ENCODE peak calls at places on chromosomes 13 and 19, in nine cellular contexts. O is lower leg skin, Q is memory B cell, E is head of caudate nucleus, C is foreskin fibroblast, U is T-helper 2 cell, A is GM03348, B is activated gamma-delta T cell treated with Interleukin-2 at 50 U/mL for 16 hours, M is progenitor cell of endocrine pancreas. N is an unnamed sample.
A peak's percentile ranks its signal among the peaks of the same experiment; 100 is the strongest.

GRCh38 chr13:91368101-91368500 is 20.6 kb downstream of the MIR17HG start:
- DNase-seq in O (no peak), Q (no peak), E (no peak), C (no peak), U (no peak), A (no peak), B (no peak), M (no peak), N (no peak)

GRCh38 chr13:45658586-45659235 is 43.2 kb upstream of the ERICH6B start:
- DNase-seq in O (no peak), Q (no peak), E (no peak), C (peak; percentile 83), U (no peak), A (peak; percentile 86), B (no peak), M (no peak), N (no peak)

GRCh38 chr13:33108620-33109019 is 92.4 kb downstream of the KL start:
- DNase-seq in O (no peak), Q (no peak), E (no peak), C (peak; percentile 81), U (no peak), A (peak; percentile 84), B (no peak), M (no peak), N (no peak)

GRCh38 chr19:41555752-41556151 is 20.2 kb upstream of the CEACAM21 start:
- DNase-seq in O (no peak), Q (no peak), E (no peak), C (no peak), U (no peak), A (no peak), B (no peak), M (no peak), N (no peak)

GRCh38 chr19:39996218-39996810 is 546 bp upstream of the ZNF546 start:
- DNase-seq in O (peak; percentile 21), Q (peak; percentile 7), E (peak; percentile 49), C (peak; percentile 61), U (peak; percentile 80), A (peak; percentile 45), B (peak; percentile 19), M (no peak), N (no peak)

GRCh38 chr19:58096884-58097283 is 1.1 kb downstream of the ZSCAN18 start:
- DNase-seq in O (no peak), Q (no peak), E (no peak), C (no peak), U (no peak), A (no peak), B (no peak), M (no peak), N (no peak)

GRCh38 chr19:48632692-48633147 is 4.5 kb downstream of the DBP start:
- DNase-seq in O (no peak), Q (no peak), E (no peak), C (peak; percentile 70), U (no peak), A (no peak), B (no peak), M (no peak), N (no peak)

GRCh38 chr13:72163671-72164070 is 296.7 kb upstream of the DACH1 start:
- DNase-seq in O (no peak), Q (no peak), E (no peak), C (no peak), U (no peak), A (no peak), B (no peak), M (no peak), N (no peak)